ENCODE peak calls at places on chromosomes 5 and 9, in nine cellular contexts. One of them, this sample, is unnamed.

GRCh38 chr5:121940741-121941140 is 21.0 kb upstream of the SRFBP1 start:
- DNase-seq in left ventricle myocardium inferior: no peak
- DNase-seq in GM12865: no peak
- DNase-seq in HFF-Myc: no peak
- DNase-seq in IMR-90: no peak
- DNase-seq in left lung: no peak
- DNase-seq in fibroblast of the aortic adventitia: no peak
- DNase-seq in heart left ventricle: no peak
- DNase-seq in upper lobe of left lung: no peak
- DNase-seq in this sample: no peak

GRCh38 chr9:122307036-122307435 is 42.4 kb downstream of the MRRF start:
- DNase-seq in left ventricle myocardium inferior: no peak
- DNase-seq in GM12865: no peak
- DNase-seq in HFF-Myc: no peak
- DNase-seq in IMR-90: no peak
- DNase-seq in left lung: no peak
- DNase-seq in fibroblast of the aortic adventitia: no peak
- DNase-seq in heart left ventricle: no peak
- DNase-seq in upper lobe of left lung: no peak
- DNase-seq in this sample: no peak

GRCh38 chr5:10333154-10334006 is 20.1 kb upstream of the MARCHF6 start:
- DNase-seq in left ventricle myocardium inferior: peak; percentile 52
- DNase-seq in GM12865: no peak
- DNase-seq in HFF-Myc: no peak
- DNase-seq in IMR-90: peak; percentile 26
- DNase-seq in left lung: peak; percentile 90
- DNase-seq in fibroblast of the aortic adventitia: no peak
- DNase-seq in heart left ventricle: peak; percentile 63
- DNase-seq in upper lobe of left lung: peak; percentile 92
- DNase-seq in this sample: no peak

GRCh38 chr5:57111993-57112392 is 61.9 kb upstream of the GPBP1 start:
- DNase-seq in left ventricle myocardium inferior: no peak
- DNase-seq in GM12865: no peak
- DNase-seq in HFF-Myc: no peak
- DNase-seq in IMR-90: no peak
- DNase-seq in left lung: no peak
- DNase-seq in fibroblast of the aortic adventitia: no peak
- DNase-seq in heart left ventricle: no peak
- DNase-seq in upper lobe of left lung: no peak
- DNase-seq in this sample: no peak

GRCh38 chr5:29077451-29077850 is 2039.1 kb upstream of the CDH9 start:
- DNase-seq in left ventricle myocardium inferior: no peak
- DNase-seq in GM12865: no peak
- DNase-seq in HFF-Myc: no peak
- DNase-seq in IMR-90: no peak
- DNase-seq in left lung: no peak
- DNase-seq in fibroblast of the aortic adventitia: no peak
- DNase-seq in heart left ventricle: no peak
- DNase-seq in upper lobe of left lung: no peak
- DNase-seq in this sample: no peak

GRCh38 chr9:1140057-1140456 is 89.9 kb downstream of the DMRT2 start:
- DNase-seq in left ventricle myocardium inferior: no peak
- DNase-seq in GM12865: no peak
- DNase-seq in HFF-Myc: no peak
- DNase-seq in IMR-90: no peak
- DNase-seq in left lung: no peak
- DNase-seq in fibroblast of the aortic adventitia: no peak
- DNase-seq in heart left ventricle: no peak
- DNase-seq in upper lobe of left lung: no peak
- DNase-seq in this sample: no peak

GRCh38 chr5:166786889-166787288 is 1504.6 kb upstream of the WWC1 start:
- DNase-seq in left ventricle myocardium inferior: no peak
- DNase-seq in GM12865: no peak
- DNase-seq in HFF-Myc: no peak
- DNase-seq in IMR-90: no peak
- DNase-seq in left lung: no peak
- DNase-seq in fibroblast of the aortic adventitia: no peak
- DNase-seq in heart left ventricle: no peak
- DNase-seq in upper lobe of left lung: no peak
- DNase-seq in this sample: no peak

GRCh38 chr9:75754090-75754489 is 136.4 kb upstream of the PCSK5 start:
- DNase-seq in left ventricle myocardium inferior: peak; percentile 72
- DNase-seq in GM12865: no peak
- DNase-seq in HFF-Myc: no peak
- DNase-seq in IMR-90: no peak
- DNase-seq in left lung: no peak
- DNase-seq in fibroblast of the aortic adventitia: no peak
- DNase-seq in heart left ventricle: peak; percentile 88
- DNase-seq in upper lobe of left lung: no peak
- DNase-seq in this sample: no peak

GRCh38 chr5:40475546-40475945 is 204.2 kb upstream of the PTGER4 start:
- DNase-seq in left ventricle myocardium inferior: no peak
- DNase-seq in GM12865: no peak
- DNase-seq in HFF-Myc: no peak
- DNase-seq in IMR-90: peak; percentile 70
- DNase-seq in left lung: no peak
- DNase-seq in fibroblast of the aortic adventitia: peak; percentile 27
- DNase-seq in heart left ventricle: no peak
- DNase-seq in upper lobe of left lung: no peak
- DNase-seq in this sample: no peak

GRCh38 chr5:34914671-34915138 is 599 bp downstream of the RAD1 start:
- DNase-seq in left ventricle myocardium inferior: peak; percentile 30
- DNase-seq in GM12865: no peak
- DNase-seq in HFF-Myc: no peak
- DNase-seq in IMR-90: peak; percentile 29
- DNase-seq in left lung: peak; percentile 81
- DNase-seq in fibroblast of the aortic adventitia: peak; percentile 39
- DNase-seq in heart left ventricle: peak; percentile 50
- DNase-seq in upper lobe of left lung: no peak
- DNase-seq in this sample: no peak

GRCh38 chr9:126773004-126773607 is 31.7 kb upstream of the ZBTB43 start:
- DNase-seq in left ventricle myocardium inferior: no peak
- DNase-seq in GM12865: peak; percentile 30
- DNase-seq in HFF-Myc: no peak
- DNase-seq in IMR-90: peak; percentile 16
- DNase-seq in left lung: no peak
- DNase-seq in fibroblast of the aortic adventitia: peak; percentile 25
- DNase-seq in heart left ventricle: no peak
- DNase-seq in upper lobe of left lung: no peak
- DNase-seq in this sample: no peak

GRCh38 chr9:106420511-106420944 is 442.4 kb upstream of the ZNF462 start:
- DNase-seq in left ventricle myocardium inferior: no peak
- DNase-seq in GM12865: peak; percentile 85
- DNase-seq in HFF-Myc: peak; percentile 77
- DNase-seq in IMR-90: no peak
- DNase-seq in left lung: no peak
- DNase-seq in fibroblast of the aortic adventitia: no peak
- DNase-seq in heart left ventricle: no peak
- DNase-seq in upper lobe of left lung: no peak
- DNase-seq in this sample: peak; percentile 40

GRCh38 chr5:160036243-160036642 is 27.3 kb downstream of the TTC1 start:
- DNase-seq in left ventricle myocardium inferior: no peak
- DNase-seq in GM12865: no peak
- DNase-seq in HFF-Myc: no peak
- DNase-seq in IMR-90: no peak
- DNase-seq in left lung: no peak
- DNase-seq in fibroblast of the aortic adventitia: no peak
- DNase-seq in heart left ventricle: peak; percentile 33
- DNase-seq in upper lobe of left lung: no peak
- DNase-seq in this sample: no peak

GRCh38 chr9:114681594-114682332 is at the start of gene TEX48:
- DNase-seq in left ventricle myocardium inferior: no peak
- DNase-seq in GM12865: peak; percentile 91
- DNase-seq in HFF-Myc: peak; percentile 56
- DNase-seq in IMR-90: peak; percentile 74
- DNase-seq in left lung: no peak
- DNase-seq in fibroblast of the aortic adventitia: peak; percentile 75
- DNase-seq in heart left ventricle: no peak
- DNase-seq in upper lobe of left lung: no peak
- DNase-seq in this sample: no peak

GRCh38 chr5:61625682-61626620 is 293.9 kb downstream of the ZSWIM6 start:
- DNase-seq in left ventricle myocardium inferior: peak; percentile 83
- DNase-seq in GM12865: peak; percentile 32
- DNase-seq in HFF-Myc: no peak
- DNase-seq in IMR-90: peak; percentile 11
- DNase-seq in left lung: peak; percentile 94
- DNase-seq in fibroblast of the aortic adventitia: peak; percentile 18
- DNase-seq in heart left ventricle: peak; percentile 91
- DNase-seq in upper lobe of left lung: peak; percentile 94
- DNase-seq in this sample: peak; percentile 61

GRCh38 chr5:175469916-175470315 is 8.4 kb upstream of the SFXN1 start:
- DNase-seq in left ventricle myocardium inferior: no peak
- DNase-seq in GM12865: no peak
- DNase-seq in HFF-Myc: no peak
- DNase-seq in IMR-90: no peak
- DNase-seq in left lung: no peak
- DNase-seq in fibroblast of the aortic adventitia: no peak
- DNase-seq in heart left ventricle: no peak
- DNase-seq in upper lobe of left lung: no peak
- DNase-seq in this sample: no peak
- TF ChIP-seq CTCF in left ventricle myocardium inferior: no peak
- TF ChIP-seq CTCF in GM12865: no peak
- TF ChIP-seq CTCF in HFF-Myc: no peak
- TF ChIP-seq CTCF in IMR-90: no peak
- TF ChIP-seq CTCF in left lung: no peak
- TF ChIP-seq CTCF in fibroblast of the aortic adventitia: no peak
- TF ChIP-seq CTCF in heart left ventricle: no peak
- TF ChIP-seq CTCF in upper lobe of left lung: no peak
- TF ChIP-seq CTCF in this sample: no peak

GRCh38 chr9:83920469-83920941 is 727 bp downstream of the KIF27 start:
- DNase-seq in left ventricle myocardium inferior: no peak
- DNase-seq in GM12865: no peak
- DNase-seq in HFF-Myc: no peak
- DNase-seq in IMR-90: peak; percentile 38
- DNase-seq in left lung: no peak
- DNase-seq in fibroblast of the aortic adventitia: peak; percentile 50
- DNase-seq in heart left ventricle: no peak
- DNase-seq in upper lobe of left lung: no peak
- DNase-seq in this sample: peak; percentile 17

GRCh38 chr9:83919111-83919510 is 2.1 kb downstream of the KIF27 start:
- DNase-seq in left ventricle myocardium inferior: no peak
- DNase-seq in GM12865: no peak
- DNase-seq in HFF-Myc: no peak
- DNase-seq in IMR-90: no peak
- DNase-seq in left lung: no peak
- DNase-seq in fibroblast of the aortic adventitia: no peak
- DNase-seq in heart left ventricle: no peak
- DNase-seq in upper lobe of left lung: no peak
- DNase-seq in this sample: no peak

GRCh38 chr9:83920942-83921707 is at the start of gene KIF27:
- DNase-seq in left ventricle myocardium inferior: peak; percentile 100
- DNase-seq in GM12865: peak; percentile 99
- DNase-seq in HFF-Myc: peak; percentile 83
- DNase-seq in IMR-90: peak; percentile 96
- DNase-seq in left lung: peak; percentile 100
- DNase-seq in fibroblast of the aortic adventitia: peak; percentile 95
- DNase-seq in heart left ventricle: peak; percentile 100
- DNase-seq in upper lobe of left lung: peak; percentile 100
- DNase-seq in this sample: peak; percentile 99
- TF ChIP-seq CTCF in left ventricle myocardium inferior: peak; percentile 66
- TF ChIP-seq CTCF in GM12865: peak; percentile 2
- TF ChIP-seq CTCF in HFF-Myc: peak; percentile 16
- TF ChIP-seq CTCF in IMR-90: peak; percentile 42
- TF ChIP-seq CTCF in left lung: peak; percentile 23
- TF ChIP-seq CTCF in fibroblast of the aortic adventitia: peak; percentile 51
- TF ChIP-seq CTCF in heart left ventricle: peak; percentile 50
- TF ChIP-seq CTCF in upper lobe of left lung: peak; percentile 78
- TF ChIP-seq CTCF in this sample: peak; percentile 59

GRCh38 chr5:92468307-92468706 is 1085.2 kb upstream of the ARRDC3 start:
- DNase-seq in left ventricle myocardium inferior: no peak
- DNase-seq in GM12865: no peak
- DNase-seq in HFF-Myc: no peak
- DNase-seq in IMR-90: no peak
- DNase-seq in left lung: no peak
- DNase-seq in fibroblast of the aortic adventitia: no peak
- DNase-seq in heart left ventricle: no peak
- DNase-seq in upper lobe of left lung: no peak
- DNase-seq in this sample: no peak

GRCh38 chr5:92467695-92468094 is 1084.6 kb upstream of the ARRDC3 start:
- DNase-seq in left ventricle myocardium inferior: no peak
- DNase-seq in GM12865: no peak
- DNase-seq in HFF-Myc: no peak
- DNase-seq in IMR-90: no peak
- DNase-seq in left lung: no peak
- DNase-seq in fibroblast of the aortic adventitia: no peak
- DNase-seq in heart left ventricle: no peak
- DNase-seq in upper lobe of left lung: no peak
- DNase-seq in this sample: no peak

GRCh38 chr5:92471861-92472260 is 1088.7 kb upstream of the ARRDC3 start:
- DNase-seq in left ventricle myocardium inferior: no peak
- DNase-seq in GM12865: no peak
- DNase-seq in HFF-Myc: no peak
- DNase-seq in IMR-90: no peak
- DNase-seq in left lung: no peak
- DNase-seq in fibroblast of the aortic adventitia: no peak
- DNase-seq in heart left ventricle: no peak
- DNase-seq in upper lobe of left lung: no peak
- DNase-seq in this sample: no peak

GRCh38 chr5:92472981-92473566 is 1090.0 kb upstream of the ARRDC3 start:
- DNase-seq in left ventricle myocardium inferior: no peak
- DNase-seq in GM12865: no peak
- DNase-seq in HFF-Myc: no peak
- DNase-seq in IMR-90: no peak
- DNase-seq in left lung: no peak
- DNase-seq in fibroblast of the aortic adventitia: no peak
- DNase-seq in heart left ventricle: no peak
- DNase-seq in upper lobe of left lung: no peak
- DNase-seq in this sample: no peak

GRCh38 chr5:92470770-92471169 is 1087.7 kb upstream of the ARRDC3 start:
- DNase-seq in left ventricle myocardium inferior: no peak
- DNase-seq in GM12865: no peak
- DNase-seq in HFF-Myc: no peak
- DNase-seq in IMR-90: no peak
- DNase-seq in left lung: no peak
- DNase-seq in fibroblast of the aortic adventitia: no peak
- DNase-seq in heart left ventricle: no peak
- DNase-seq in upper lobe of left lung: no peak
- DNase-seq in this sample: no peak
- TF ChIP-seq CTCF in left ventricle myocardium inferior: no peak
- TF ChIP-seq CTCF in GM12865: peak; percentile 46
- TF ChIP-seq CTCF in HFF-Myc: peak; percentile 21
- TF ChIP-seq CTCF in IMR-90: no peak
- TF ChIP-seq CTCF in left lung: no peak
- TF ChIP-seq CTCF in fibroblast of the aortic adventitia: no peak
- TF ChIP-seq CTCF in heart left ventricle: no peak
- TF ChIP-seq CTCF in upper lobe of left lung: no peak
- TF ChIP-seq CTCF in this sample: no peak

DNA sequence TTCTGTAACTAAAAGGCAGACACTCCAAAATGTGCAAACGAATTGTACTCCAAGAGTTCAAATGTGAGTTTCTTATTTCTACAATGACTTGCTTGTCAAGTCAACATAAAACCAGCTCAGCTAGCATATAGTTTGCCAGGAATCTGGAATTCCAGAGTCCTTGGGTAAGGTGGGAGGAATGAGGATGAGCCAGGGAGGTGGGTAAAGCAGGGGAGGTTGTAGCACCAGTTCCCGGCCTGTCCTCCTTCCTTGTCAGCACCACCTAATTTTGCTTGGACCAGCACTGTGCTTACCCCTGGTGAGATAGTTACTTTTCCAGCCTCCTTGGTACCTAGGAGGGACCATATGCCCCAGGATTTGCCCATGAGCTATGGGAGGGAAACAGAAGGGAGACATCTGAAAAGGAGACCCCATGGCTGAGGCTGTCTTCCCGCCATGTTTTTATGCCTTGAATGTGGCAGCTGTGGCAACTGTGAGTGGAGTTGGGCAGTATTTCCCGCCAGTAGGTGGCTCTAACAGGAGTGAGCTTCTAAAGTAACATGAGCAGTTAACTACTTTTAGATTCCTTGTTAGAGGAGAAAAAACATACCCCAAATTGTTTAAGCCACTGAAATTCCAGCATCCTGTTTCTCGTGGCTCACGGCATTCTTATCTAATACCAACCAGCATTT is 302.5 kb downstream of the TENT4A start:
- DNase-seq in left ventricle myocardium inferior: no peak
- DNase-seq in GM12865: no peak
- DNase-seq in HFF-Myc: no peak
- DNase-seq in IMR-90: no peak
- DNase-seq in left lung: no peak
- DNase-seq in fibroblast of the aortic adventitia: no peak
- DNase-seq in heart left ventricle: no peak
- DNase-seq in upper lobe of left lung: no peak
- DNase-seq in this sample: no peak
- TF ChIP-seq CTCF in left ventricle myocardium inferior: no peak
- TF ChIP-seq CTCF in GM12865: no peak
- TF ChIP-seq CTCF in HFF-Myc: no peak
- TF ChIP-seq CTCF in IMR-90: no peak
- TF ChIP-seq CTCF in left lung: no peak
- TF ChIP-seq CTCF in fibroblast of the aortic adventitia: no peak
- TF ChIP-seq CTCF in heart left ventricle: no peak
- TF ChIP-seq CTCF in upper lobe of left lung: no peak
- TF ChIP-seq CTCF in this sample: no peak

This sample was measured in mesothelial cell of epicardium.